ENCODE peak calls at places on chromosomes 7 and 10, in seven cellular contexts. X is SK-N-SH, J is HCT116, B is K562, G is H1, W is GM12878, U is HepG2. Z is an unnamed sample.

GRCh38 chr7:140093375-140093774 is 30.6 kb upstream of the PARP12 start:
- DNase-seq in G (no peak), U (no peak), B (no peak), X (no peak), W (no peak), J (no peak), Z (no peak)

GRCh38 chr7:22255342-22255741 is 101.6 kb downstream of the RAPGEF5 start:
- DNase-seq in X (no peak), G (no peak), U (no peak), B (no peak), J (no peak), W (no peak), Z (no peak)

GRCh38 chr7:138958026-138958956 is 22.9 kb downstream of the KIAA1549 start:
- DNase-seq in W (no peak), U (no peak), B (no peak), X (no peak), J (no peak), G (no peak), Z (peak)

GRCh38 chr7:75572396-75572795 is 80.3 kb downstream of the SPDYE5 start:
- DNase-seq in W (no peak), B (no peak), U (no peak), J (no peak), G (no peak), X (no peak), Z (no peak)

GRCh38 chr7:72025381-72025960 is 386.7 kb downstream of the CALN1 start:
- DNase-seq in W (no peak), G (no peak), X (no peak), U (no peak), J (no peak), B (no peak), Z (no peak)

GRCh38 chr10:124560377-124560776 is 98.8 kb downstream of the LHPP start:
- DNase-seq in J (no peak), G (no peak), X (no peak), B (no peak), W (no peak), U (no peak), Z (no peak)

GRCh38 chr10:17088118-17088806 is 41.3 kb downstream of the CUBN start:
- DNase-seq in G (no peak), X (no peak), U (peak), J (no peak), B (no peak), W (no peak), Z (no peak)

GRCh38 chr7:121302214-121302745 is 26.5 kb upstream of the WNT16 start:
- DNase-seq in G (no peak), U (no peak), J (peak), X (no peak), W (no peak), B (no peak), Z (no peak)

GRCh38 chr7:12685550-12685949 is 1.9 kb upstream of the ARL4A start:
- DNase-seq in U (no peak), J (no peak), G (peak), W (no peak), X (peak), B (no peak), Z (peak)

GRCh38 chr10:11227103-11227502 is 209.4 kb downstream of the CELF2 start:
- DNase-seq in J (no peak), U (no peak), B (no peak), X (no peak), G (no peak), W (no peak), Z (no peak)

GRCh38 chr7:106375499-106375898 is 90.7 kb upstream of the NAMPT start:
- DNase-seq in G (no peak), B (no peak), W (no peak), X (no peak), U (no peak), J (no peak), Z (no peak)

GRCh38 chr7:6478186-6478585 is 30.4 kb upstream of the DAGLB start:
- DNase-seq in U (no peak), B (no peak), G (no peak), J (no peak), W (no peak), X (no peak), Z (no peak)

GRCh38 chr10:35498693-35499092 is 106.4 kb upstream of the GJD4 start:
- DNase-seq in G (no peak), W (no peak), B (no peak), J (no peak), X (no peak), U (no peak), Z (no peak)

GRCh38 chr7:55365680-55366460 is 733 bp downstream of the LANCL2 start:
- DNase-seq in U (peak), X (peak), W (peak), J (peak), B (peak), G (peak), Z (peak)

GRCh38 chr10:79904671-79905321 is 44.1 kb downstream of the SFTPD start:
- DNase-seq in B (peak), X (peak), U (no peak), G (peak), W (no peak), J (peak), Z (peak)

GRCh38 chr7:116236020-116236630 is 25.8 kb downstream of the TES start:
- DNase-seq in B (peak), U (peak), W (no peak), J (no peak), X (peak), G (no peak), Z (peak)

GRCh38 chr10:101468159-101468558 is 114.2 kb downstream of the BTRC start:
- DNase-seq in J (no peak), W (no peak), U (no peak), X (no peak), G (no peak), B (no peak), Z (no peak)
- TF ChIP-seq JUND in J (no peak), W (no peak), U (no peak), X (no peak), G (no peak), B (no peak), Z (no peak)

DNA sequence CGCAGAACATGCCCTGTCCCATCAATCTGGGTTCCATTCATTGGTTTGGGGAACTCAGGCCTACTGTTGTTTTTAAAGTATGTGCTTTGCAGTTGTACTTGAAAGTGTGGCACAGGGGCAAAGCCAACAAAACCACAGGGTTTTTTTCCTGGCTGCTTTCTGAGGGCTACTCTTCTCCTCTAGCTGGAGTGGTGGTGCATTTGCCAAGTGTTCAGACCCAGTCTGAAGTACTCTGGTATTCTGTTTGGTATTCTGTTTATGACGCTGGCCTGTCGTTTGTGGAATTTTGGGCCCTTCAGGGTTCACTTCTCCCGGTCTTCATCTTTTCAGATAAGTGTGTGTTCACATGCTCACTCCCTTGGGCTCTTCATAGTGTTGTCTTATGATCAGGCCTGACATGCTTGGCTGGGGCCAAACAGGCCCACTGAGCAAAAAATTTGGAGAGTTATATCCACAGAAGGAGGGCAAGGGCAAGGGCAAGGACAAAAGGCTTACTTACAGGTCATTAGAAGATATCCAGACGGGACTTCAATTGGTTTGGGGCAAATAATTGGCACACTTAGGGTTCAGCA is 26.3 kb downstream of the SLC26A4 start:
- DNase-seq in J (no peak), U (no peak), X (no peak), G (no peak), B (no peak), W (no peak), Z (no peak)
- TF ChIP-seq JUND in J (no peak), U (no peak), X (no peak), G (no peak), B (no peak), W (no peak), Z (no peak)

GRCh38 chr10:131201741-131202515 is 109.6 kb downstream of the TCERG1L start:
- DNase-seq in B (no peak), U (no peak), G (no peak), J (no peak), X (no peak), W (no peak), Z (no peak)

GRCh38 chr10:131200856-131201470 is 110.6 kb downstream of the TCERG1L start:
- DNase-seq in G (no peak), U (no peak), J (no peak), X (no peak), B (no peak), W (no peak), Z (no peak)

GRCh38 chr10:131198843-131199242 is 112.7 kb downstream of the TCERG1L start:
- DNase-seq in G (no peak), B (no peak), W (no peak), U (no peak), X (no peak), J (no peak), Z (no peak)

GRCh38 chr10:131198401-131198800 is 113.1 kb downstream of the TCERG1L start:
- DNase-seq in W (no peak), U (no peak), J (no peak), G (no peak), X (no peak), B (no peak), Z (no peak)

DNA sequence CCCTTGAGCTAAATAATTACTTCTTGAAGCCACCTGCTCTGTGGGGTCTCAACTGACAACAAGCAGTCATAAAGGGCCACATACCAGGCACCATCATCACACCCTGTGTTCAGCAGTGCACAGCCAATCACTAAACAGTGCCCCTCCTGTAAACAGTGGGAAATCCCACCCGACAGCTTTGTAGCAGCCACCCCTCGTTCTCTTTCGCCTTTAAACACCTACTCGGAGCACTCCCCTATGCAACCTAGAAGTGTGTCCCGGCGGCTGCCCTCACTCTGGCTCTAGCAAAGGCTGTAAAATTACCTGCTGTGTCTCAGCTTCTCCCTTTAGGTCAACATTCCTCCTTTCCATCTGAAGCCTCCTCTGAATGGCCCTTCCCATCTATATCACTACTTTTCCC is 111.9 kb downstream of the TCERG1L start:
- DNase-seq in B (no peak), U (no peak), J (no peak), G (no peak), X (no peak), W (no peak), Z (no peak)
- TF ChIP-seq JUND in B (no peak), U (no peak), J (no peak), G (no peak), X (no peak), W (no peak), Z (no peak)

GRCh38 chr7:80736371-80736770 is 97.9 kb downstream of the CD36 start:
- DNase-seq in B (no peak), W (no peak), U (no peak), G (no peak), X (no peak), J (no peak), Z (no peak)
- TF ChIP-seq JUND in B (no peak), W (no peak), U (no peak), G (no peak), X (no peak), J (no peak), Z (no peak)

GRCh38 chr7:135670179-135670578 is 7.9 kb downstream of the STMP1 start:
- DNase-seq in B (no peak), U (no peak), G (no peak), J (no peak), X (no peak), W (no peak), Z (no peak)
- TF ChIP-seq JUND in B (no peak), U (no peak), G (no peak), J (no peak), X (peak), W (no peak), Z (no peak)

GRCh38 chr7:142873281-142873784 is 12.2 kb downstream of the TRPV6 start:
- DNase-seq in B (peak), G (peak), J (peak), W (no peak), X (peak), U (no peak), Z (peak)
- TF ChIP-seq JUND in B (no peak), G (no peak), J (no peak), W (no peak), X (no peak), U (no peak), Z (no peak)

Z was measured in T47D.